ENCODE peak calls at places on chromosomes 12 and 14, in five cellular contexts. C, S, Y, Z and U are unnamed samples.

GRCh38 chr14:37594238-37594915 is 672 bp downstream of the FOXA1 start:
- DNase-seq in C (peak), S (no peak), Y (peak), Z (peak), U (peak)

GRCh38 chr12:6295187-6295811 is 15.2 kb upstream of the PLEKHG6 start:
- DNase-seq in C (peak), S (no peak), Y (no peak), Z (peak), U (peak)

GRCh38 chr14:58752782-58753181 is 115.0 kb downstream of the DACT1 start:
- DNase-seq in C (no peak), S (no peak), Y (peak), Z (peak), U (no peak)

GRCh38 chr12:98465505-98465904 is 49.9 kb upstream of the TMPO start:
- DNase-seq in C (no peak), S (no peak), Y (no peak), Z (no peak), U (no peak)

GRCh38 chr14:20522332-20522731 is 17.0 kb downstream of the RNASE10 start:
- DNase-seq in C (no peak), S (no peak), Y (no peak), Z (peak), U (no peak)

GRCh38 chr14:72792051-72792788 is 101.7 kb downstream of the DPF3 start:
- DNase-seq in C (peak), S (no peak), Y (peak), Z (no peak), U (no peak)

GRCh38 chr14:33493329-33493728 is 457.5 kb downstream of the EGLN3 start:
- DNase-seq in C (no peak), S (no peak), Y (no peak), Z (no peak), U (no peak)

GRCh38 chr14:30191639-30192279 is 264.1 kb upstream of the PRKD1 start:
- DNase-seq in C (peak), S (no peak), Y (no peak), Z (no peak), U (no peak)

GRCh38 chr14:20652996-20653975 is 11.8 kb upstream of the OR6S1 start:
- DNase-seq in C (peak), S (peak), Y (no peak), Z (peak), U (peak)

GRCh38 chr12:85280984-85281946 is 1.2 kb downstream of the ALX1 start:
- DNase-seq in C (peak), S (no peak), Y (no peak), Z (peak), U (no peak)

GRCh38 chr12:75489613-75490210 is 9.2 kb downstream of the GLIPR1 start:
- DNase-seq in C (peak), S (no peak), Y (no peak), Z (peak), U (no peak)

GRCh38 chr12:15469342-15469741 is 147.0 kb downstream of the PTPRO start:
- DNase-seq in C (no peak), S (no peak), Y (no peak), Z (no peak), U (peak)

GRCh38 chr12:89450922-89451321 is 73.7 kb downstream of the GALNT4 start:
- DNase-seq in C (peak), S (no peak), Y (no peak), Z (no peak), U (no peak)

GRCh38 chr12:57553343-57554202 is 3.7 kb downstream of the KIF5A start:
- DNase-seq in C (no peak), S (no peak), Y (no peak), Z (no peak), U (no peak)

GRCh38 chr12:50184261-50184660 is 17.1 kb upstream of the CERS5 start:
- DNase-seq in C (no peak), S (no peak), Y (no peak), Z (no peak), U (no peak)

GRCh38 chr14:23348297-23348655 is 4.4 kb downstream of the SLC22A17 start:
- DNase-seq in C (no peak), S (no peak), Y (peak), Z (no peak), U (peak)

GRCh38 chr12:110744697-110745264 is 2.1 kb upstream of the PPP1CC start:
- DNase-seq in C (no peak), S (no peak), Y (no peak), Z (peak), U (no peak)

GRCh38 chr12:124906606-124907261 is 7.7 kb downstream of the UBC start:
- DNase-seq in C (peak), S (peak), Y (peak), Z (peak), U (peak)

GRCh38 chr12:80412343-80412953 is 31.6 kb upstream of the PTPRQ start:
- DNase-seq in C (peak), S (peak), Y (no peak), Z (peak), U (peak)

GRCh38 chr12:90013409-90013808 is 304.8 kb upstream of the ATP2B1 start:
- DNase-seq in C (no peak), S (no peak), Y (no peak), Z (no peak), U (peak)

GRCh38 chr12:61502179-61502578 is 758.0 kb upstream of the USP15 start:
- DNase-seq in C (no peak), S (no peak), Y (no peak), Z (no peak), U (no peak)

GRCh38 chr12:3726455-3726854 is 26.5 kb downstream of the CRACR2A start:
- DNase-seq in C (no peak), S (no peak), Y (no peak), Z (no peak), U (no peak)

GRCh38 chr12:117098361-117099217 is 627 bp downstream of the TESC start:
- DNase-seq in C (no peak), S (no peak), Y (no peak), Z (no peak), U (peak)

GRCh38 chr12:95738024-95738611 is 52.4 kb downstream of the NTN4 start:
- DNase-seq in C (no peak), S (no peak), Y (no peak), Z (no peak), U (no peak)

GRCh38 chr12:19574606-19575005 is 135.3 kb downstream of the AEBP2 start:
- DNase-seq in C (no peak), S (no peak), Y (no peak), Z (no peak), U (peak)

GRCh38 chr12:106197906-106198623 is 49.8 kb downstream of the CKAP4 start:
- DNase-seq in C (no peak), S (no peak), Y (no peak), Z (peak), U (no peak)

GRCh38 chr14:61322799-61323290 is 1.5 kb downstream of the PRKCH start:
- DNase-seq in C (peak), S (no peak), Y (no peak), Z (peak), U (peak)

GRCh38 chr14:65421201-65421981 is 8.9 kb downstream of the FUT8 start:
- DNase-seq in C (peak), S (no peak), Y (no peak), Z (peak), U (no peak)

GRCh38 chr14:76955575-76956252 is 72.8 kb downstream of the IRF2BPL start:
- DNase-seq in C (peak), S (no peak), Y (no peak), Z (peak), U (peak)

GRCh38 chr12:45215419-45216296 is at the start of gene ANO6:
- DNase-seq in C (peak), S (no peak), Y (peak), Z (peak), U (peak)

GRCh38 chr12:108689314-108690190 is 41.8 kb downstream of the CORO1C start:
- DNase-seq in C (peak), S (no peak), Y (no peak), Z (no peak), U (no peak)

GRCh38 chr14:71266994-71267636 is 359.9 kb downstream of the PCNX1 start:
- DNase-seq in C (peak), S (no peak), Y (no peak), Z (peak), U (no peak)

GRCh38 chr12:109994262-109995175 is 1.6 kb downstream of the GIT2 start:
- DNase-seq in C (no peak), S (no peak), Y (no peak), Z (peak), U (no peak)

GRCh38 chr12:56454557-56454956 is at the start of gene MIP:
- DNase-seq in C (no peak), S (no peak), Y (no peak), Z (no peak), U (no peak)

GRCh38 chr12:56451147-56451546 is 1.9 kb upstream of the TIMELESS start:
- DNase-seq in C (no peak), S (no peak), Y (no peak), Z (no peak), U (no peak)

GRCh38 chr12:56449622-56449984 is 377 bp upstream of the TIMELESS start:
- DNase-seq in C (no peak), S (no peak), Y (no peak), Z (no peak), U (no peak)

GRCh38 chr12:56448860-56449621 is at the start of gene TIMELESS:
- DNase-seq in C (peak), S (no peak), Y (peak), Z (peak), U (peak)

DNA sequence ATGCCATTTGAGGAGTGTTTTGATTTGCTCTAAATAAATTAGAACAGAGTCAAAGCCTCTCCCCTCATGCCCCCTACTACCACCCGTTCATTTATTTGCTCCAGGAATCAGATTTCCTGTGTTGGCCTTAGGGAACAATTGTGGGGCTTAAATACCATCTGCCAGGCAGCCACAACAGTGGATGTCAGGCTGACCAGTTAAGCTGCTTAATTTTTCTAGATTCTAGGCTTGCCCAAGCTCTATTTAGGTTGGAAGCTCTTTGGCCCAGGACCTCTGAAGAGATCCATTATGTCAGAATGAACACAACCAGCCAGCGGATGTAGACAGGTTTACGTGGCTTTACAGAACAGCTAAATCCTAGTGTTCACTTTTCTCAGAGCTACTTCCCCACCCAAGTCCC is 1.0 kb upstream of the TIMELESS start:
- DNase-seq in C (no peak), S (no peak), Y (no peak), Z (no peak), U (no peak)
- H3K4me3 ChIP-seq in C (no peak), S (no peak), Y (no peak), Z (no peak), U (no peak)

GRCh38 chr12:12812605-12813119 is 484 bp upstream of the DDX47 start:
- DNase-seq in C (no peak), S (no peak), Y (no peak), Z (no peak), U (no peak)
- H3K4me3 ChIP-seq in C (no peak), S (no peak), Y (no peak), Z (no peak), U (no peak)

GRCh38 chr14:103071544-103072251 is 12.3 kb upstream of the LBHD2 start:
- DNase-seq in C (no peak), S (no peak), Y (peak), Z (peak), U (peak)

GRCh38 chr14:103070971-103071542 is 13.0 kb upstream of the LBHD2 start:
- DNase-seq in C (no peak), S (no peak), Y (peak), Z (no peak), U (peak)

GRCh38 chr14:103072595-103073366 is 11.2 kb upstream of the LBHD2 start:
- DNase-seq in C (no peak), S (no peak), Y (peak), Z (peak), U (peak)

GRCh38 chr14:103068351-103069073 is 11.2 kb upstream of the CDC42BPB start:
- DNase-seq in C (no peak), S (no peak), Y (peak), Z (no peak), U (no peak)

GRCh38 chr14:103070263-103070885 is 13.0 kb upstream of the CDC42BPB start:
- DNase-seq in C (no peak), S (no peak), Y (no peak), Z (no peak), U (peak)
- H3K4me3 ChIP-seq in C (no peak), S (no peak), Y (no peak), Z (no peak), U (no peak)

DNA sequence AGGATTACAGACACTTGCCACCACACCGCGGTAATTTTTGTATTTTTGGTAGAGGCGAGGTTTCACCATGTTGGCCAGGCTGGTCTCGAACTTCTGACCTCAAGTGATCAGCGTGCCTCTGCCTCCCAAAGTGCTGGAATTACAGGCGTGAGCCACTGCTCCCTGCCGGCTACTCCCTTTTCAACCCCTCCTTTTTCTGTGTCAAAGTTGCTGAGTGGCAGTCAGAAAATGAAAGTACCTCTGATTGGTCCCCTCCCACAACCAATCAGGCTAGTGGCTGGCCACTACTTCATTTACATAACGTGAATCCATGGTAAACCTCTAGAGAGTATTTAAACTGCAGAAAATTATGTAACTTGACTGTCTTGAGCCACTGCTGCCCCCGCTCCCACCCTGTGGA is 5.9 kb downstream of the RESF1 start:
- DNase-seq in C (no peak), S (no peak), Y (no peak), Z (no peak), U (peak)
- H3K4me3 ChIP-seq in C (no peak), S (no peak), Y (no peak), Z (no peak), U (no peak)